ENCODE peak calls at places on chromosomes 4 and X, in six cellular contexts. One of them, this sample, is unnamed.
A peak's percentile ranks its signal among the peaks of the same experiment; 100 is the strongest.

GRCh38 chr4:2882341-2882740 is 38.7 kb downstream of the ADD1 start:
- DNase-seq in esophagus muscularis mucosa: no peak
- DNase-seq in neural progenitor cell: no peak
- DNase-seq in heart right ventricle: no peak
- DNase-seq in epithelial cell of prostate: no peak
- DNase-seq in heart left ventricle: no peak
- DNase-seq in this sample: no peak

GRCh38 chr4:71189471-71189870 is 149.3 kb upstream of the SLC4A4 start:
- DNase-seq in esophagus muscularis mucosa: no peak
- DNase-seq in neural progenitor cell: no peak
- DNase-seq in heart right ventricle: no peak
- DNase-seq in epithelial cell of prostate: no peak
- DNase-seq in heart left ventricle: no peak
- DNase-seq in this sample: no peak

GRCh38 chr4:24973471-24974251 is 57.1 kb downstream of the LGI2 start:
- DNase-seq in esophagus muscularis mucosa: no peak
- DNase-seq in neural progenitor cell: no peak
- DNase-seq in heart right ventricle: no peak
- DNase-seq in epithelial cell of prostate: peak; percentile 33
- DNase-seq in heart left ventricle: peak; percentile 83
- DNase-seq in this sample: no peak

GRCh38 chr4:152513078-152513477 is 22.8 kb downstream of the FBXW7 start:
- DNase-seq in esophagus muscularis mucosa: no peak
- DNase-seq in neural progenitor cell: no peak
- DNase-seq in heart right ventricle: no peak
- DNase-seq in epithelial cell of prostate: no peak
- DNase-seq in heart left ventricle: no peak
- DNase-seq in this sample: no peak

GRCh38 chr4:152106113-152106763 is 345.4 kb upstream of the GATB start:
- DNase-seq in esophagus muscularis mucosa: peak; percentile 92
- DNase-seq in neural progenitor cell: no peak
- DNase-seq in heart right ventricle: peak; percentile 76
- DNase-seq in epithelial cell of prostate: peak; percentile 72
- DNase-seq in heart left ventricle: no peak
- DNase-seq in this sample: no peak

GRCh38 chr4:26077840-26078239 is 163.8 kb downstream of the SMIM20 start:
- DNase-seq in esophagus muscularis mucosa: no peak
- DNase-seq in neural progenitor cell: no peak
- DNase-seq in heart right ventricle: no peak
- DNase-seq in epithelial cell of prostate: no peak
- DNase-seq in heart left ventricle: no peak
- DNase-seq in this sample: no peak

GRCh38 chrX:125436855-125437254 is 117.2 kb downstream of the TEX13C start:
- DNase-seq in esophagus muscularis mucosa: no peak
- DNase-seq in neural progenitor cell: peak; percentile 47
- DNase-seq in heart right ventricle: no peak
- DNase-seq in epithelial cell of prostate: no peak
- DNase-seq in heart left ventricle: no peak
- DNase-seq in this sample: no peak

GRCh38 chrX:53093177-53093655 is 726 bp upstream of the KANTR start:
- DNase-seq in esophagus muscularis mucosa: peak; percentile 93
- DNase-seq in neural progenitor cell: peak; percentile 88
- DNase-seq in heart right ventricle: peak; percentile 80
- DNase-seq in epithelial cell of prostate: no peak
- DNase-seq in heart left ventricle: peak; percentile 89
- DNase-seq in this sample: peak; percentile 36

GRCh38 chr4:163930086-163930485 is 435.6 kb downstream of the TMA16 start:
- DNase-seq in esophagus muscularis mucosa: no peak
- DNase-seq in neural progenitor cell: peak; percentile 11
- DNase-seq in heart right ventricle: no peak
- DNase-seq in epithelial cell of prostate: no peak
- DNase-seq in heart left ventricle: no peak
- DNase-seq in this sample: no peak

GRCh38 chrX:8738588-8739189 is 6.8 kb upstream of the ANOS1 start:
- DNase-seq in esophagus muscularis mucosa: no peak
- DNase-seq in neural progenitor cell: peak; percentile 63
- DNase-seq in heart right ventricle: no peak
- DNase-seq in epithelial cell of prostate: no peak
- DNase-seq in heart left ventricle: no peak
- DNase-seq in this sample: no peak

GRCh38 chr4:70583952-70584834 is 7.9 kb upstream of the AMBN start:
- DNase-seq in esophagus muscularis mucosa: no peak
- DNase-seq in neural progenitor cell: no peak
- DNase-seq in heart right ventricle: no peak
- DNase-seq in epithelial cell of prostate: peak; percentile 87
- DNase-seq in heart left ventricle: no peak
- DNase-seq in this sample: no peak

GRCh38 chr4:41141910-41142309 is 72.4 kb downstream of the APBB2 start:
- DNase-seq in esophagus muscularis mucosa: no peak
- DNase-seq in neural progenitor cell: no peak
- DNase-seq in heart right ventricle: no peak
- DNase-seq in epithelial cell of prostate: no peak
- DNase-seq in heart left ventricle: no peak
- DNase-seq in this sample: no peak

GRCh38 chrX:17778984-17779383 is 41.7 kb downstream of the SCML1 start:
- DNase-seq in esophagus muscularis mucosa: no peak
- DNase-seq in neural progenitor cell: no peak
- DNase-seq in heart right ventricle: no peak
- DNase-seq in epithelial cell of prostate: no peak
- DNase-seq in heart left ventricle: no peak
- DNase-seq in this sample: no peak

GRCh38 chr4:21018817-21019216 is 318.6 kb downstream of the PACRGL start:
- DNase-seq in esophagus muscularis mucosa: no peak
- DNase-seq in neural progenitor cell: no peak
- DNase-seq in heart right ventricle: no peak
- DNase-seq in epithelial cell of prostate: no peak
- DNase-seq in heart left ventricle: no peak
- DNase-seq in this sample: no peak

GRCh38 chrX:771536-771935 is 140.9 kb downstream of the SHOX start:
- DNase-seq in esophagus muscularis mucosa: no peak
- DNase-seq in neural progenitor cell: no peak
- DNase-seq in heart right ventricle: no peak
- DNase-seq in epithelial cell of prostate: no peak
- DNase-seq in heart left ventricle: no peak
- DNase-seq in this sample: no peak

GRCh38 chr4:7135389-7135746 is 57.0 kb upstream of the SORCS2 start:
- DNase-seq in esophagus muscularis mucosa: no peak
- DNase-seq in neural progenitor cell: no peak
- DNase-seq in heart right ventricle: peak; percentile 39
- DNase-seq in epithelial cell of prostate: no peak
- DNase-seq in heart left ventricle: no peak
- DNase-seq in this sample: no peak

GRCh38 chrX:71458866-71459265 is 74.0 kb upstream of the OGT start:
- DNase-seq in esophagus muscularis mucosa: no peak
- DNase-seq in neural progenitor cell: no peak
- DNase-seq in heart right ventricle: no peak
- DNase-seq in epithelial cell of prostate: no peak
- DNase-seq in heart left ventricle: no peak
- DNase-seq in this sample: no peak

GRCh38 chrX:122094611-122095010 is 1047.2 kb downstream of the GLUD2 start:
- DNase-seq in esophagus muscularis mucosa: no peak
- DNase-seq in neural progenitor cell: no peak
- DNase-seq in heart right ventricle: no peak
- DNase-seq in epithelial cell of prostate: peak; percentile 73
- DNase-seq in heart left ventricle: no peak
- DNase-seq in this sample: no peak

GRCh38 chr4:14827111-14827510 is 175.2 kb upstream of the CPEB2 start:
- DNase-seq in esophagus muscularis mucosa: no peak
- DNase-seq in neural progenitor cell: no peak
- DNase-seq in heart right ventricle: no peak
- DNase-seq in epithelial cell of prostate: no peak
- DNase-seq in heart left ventricle: no peak
- DNase-seq in this sample: no peak

GRCh38 chrX:6778547-6779231 is 243.8 kb upstream of the VCX3A start:
- DNase-seq in esophagus muscularis mucosa: no peak
- DNase-seq in neural progenitor cell: peak; percentile 1
- DNase-seq in heart right ventricle: no peak
- DNase-seq in epithelial cell of prostate: no peak
- DNase-seq in heart left ventricle: no peak
- DNase-seq in this sample: peak; percentile 2

GRCh38 chr4:141347738-141348524 is 127.2 kb downstream of the ZNF330 start:
- DNase-seq in esophagus muscularis mucosa: no peak
- DNase-seq in neural progenitor cell: no peak
- DNase-seq in heart right ventricle: no peak
- DNase-seq in epithelial cell of prostate: no peak
- DNase-seq in heart left ventricle: no peak
- DNase-seq in this sample: no peak

GRCh38 chrX:2351999-2352995 is 148.5 kb downstream of the DHRSX start:
- DNase-seq in esophagus muscularis mucosa: no peak
- DNase-seq in neural progenitor cell: no peak
- DNase-seq in heart right ventricle: no peak
- DNase-seq in epithelial cell of prostate: no peak
- DNase-seq in heart left ventricle: no peak
- DNase-seq in this sample: no peak

GRCh38 chr4:40832175-40832574 is 82.4 kb downstream of the NSUN7 start:
- DNase-seq in esophagus muscularis mucosa: no peak
- DNase-seq in neural progenitor cell: no peak
- DNase-seq in heart right ventricle: no peak
- DNase-seq in epithelial cell of prostate: no peak
- DNase-seq in heart left ventricle: no peak
- DNase-seq in this sample: no peak

GRCh38 chr4:174282836-174283506 is 496 bp downstream of the FBXO8 start:
- DNase-seq in esophagus muscularis mucosa: peak; percentile 94
- DNase-seq in neural progenitor cell: peak; percentile 90
- DNase-seq in heart right ventricle: peak; percentile 88
- DNase-seq in epithelial cell of prostate: peak; percentile 91
- DNase-seq in heart left ventricle: peak; percentile 74
- DNase-seq in this sample: peak; percentile 82

GRCh38 chrX:139739138-139739537 is 31.2 kb upstream of the MCF2 start:
- DNase-seq in esophagus muscularis mucosa: no peak
- DNase-seq in neural progenitor cell: no peak
- DNase-seq in heart right ventricle: no peak
- DNase-seq in epithelial cell of prostate: peak; percentile 24
- DNase-seq in heart left ventricle: no peak
- DNase-seq in this sample: no peak

GRCh38 chrX:31871989-31872388 is 800.1 kb upstream of the FTHL17 start:
- DNase-seq in esophagus muscularis mucosa: no peak
- DNase-seq in neural progenitor cell: peak; percentile 32
- DNase-seq in heart right ventricle: peak; percentile 4
- DNase-seq in epithelial cell of prostate: no peak
- DNase-seq in heart left ventricle: no peak
- DNase-seq in this sample: no peak

GRCh38 chrX:154458116-154458953 is at the start of gene PLXNA3:
- DNase-seq in esophagus muscularis mucosa: no peak
- DNase-seq in neural progenitor cell: peak; percentile 74
- DNase-seq in heart right ventricle: peak; percentile 14
- DNase-seq in epithelial cell of prostate: no peak
- DNase-seq in heart left ventricle: peak; percentile 77
- DNase-seq in this sample: no peak

GRCh38 chrX:70454441-70455365 is 10.1 kb downstream of the DLG3 start:
- DNase-seq in esophagus muscularis mucosa: no peak
- DNase-seq in neural progenitor cell: peak; percentile 94
- DNase-seq in heart right ventricle: peak; percentile 52
- DNase-seq in epithelial cell of prostate: no peak
- DNase-seq in heart left ventricle: peak; percentile 78
- DNase-seq in this sample: peak; percentile 82

GRCh38 chr4:103478729-103479128 is 241.1 kb downstream of the TACR3 start:
- DNase-seq in esophagus muscularis mucosa: no peak
- DNase-seq in neural progenitor cell: no peak
- DNase-seq in heart right ventricle: no peak
- DNase-seq in epithelial cell of prostate: no peak
- DNase-seq in heart left ventricle: no peak
- DNase-seq in this sample: no peak

GRCh38 chrX:41526268-41526667 is 79.1 kb downstream of the NYX start:
- DNase-seq in esophagus muscularis mucosa: no peak
- DNase-seq in neural progenitor cell: no peak
- DNase-seq in heart right ventricle: no peak
- DNase-seq in epithelial cell of prostate: no peak
- DNase-seq in heart left ventricle: no peak
- DNase-seq in this sample: no peak

GRCh38 chr4:40458683-40459082 is 123.5 kb downstream of the CHRNA9 start:
- DNase-seq in esophagus muscularis mucosa: no peak
- DNase-seq in neural progenitor cell: no peak
- DNase-seq in heart right ventricle: no peak
- DNase-seq in epithelial cell of prostate: no peak
- DNase-seq in heart left ventricle: no peak
- DNase-seq in this sample: no peak

GRCh38 chrX:39759526-39760224 is 338.1 kb downstream of the BCOR start:
- DNase-seq in esophagus muscularis mucosa: no peak
- DNase-seq in neural progenitor cell: peak; percentile 53
- DNase-seq in heart right ventricle: no peak
- DNase-seq in epithelial cell of prostate: no peak
- DNase-seq in heart left ventricle: peak; percentile 62
- DNase-seq in this sample: no peak

GRCh38 chr4:72974694-72975487 is 94.6 kb downstream of the COX18 start:
- DNase-seq in esophagus muscularis mucosa: no peak
- DNase-seq in neural progenitor cell: no peak
- DNase-seq in heart right ventricle: no peak
- DNase-seq in epithelial cell of prostate: no peak
- DNase-seq in heart left ventricle: no peak
- DNase-seq in this sample: no peak

GRCh38 chr4:135269125-135269772 is 1067.7 kb upstream of the PABPC4L start:
- DNase-seq in esophagus muscularis mucosa: no peak
- DNase-seq in neural progenitor cell: no peak
- DNase-seq in heart right ventricle: no peak
- DNase-seq in epithelial cell of prostate: no peak
- DNase-seq in heart left ventricle: no peak
- DNase-seq in this sample: no peak
- H3K27ac ChIP-seq in esophagus muscularis mucosa: no peak overlapping the region
- H3K27ac ChIP-seq in neural progenitor cell: no peak overlapping the region
- H3K27ac ChIP-seq in heart right ventricle: no peak overlapping the region
- H3K27ac ChIP-seq in epithelial cell of prostate: no peak overlapping the region
- H3K27ac ChIP-seq in heart left ventricle: no peak overlapping the region
- H3K27ac ChIP-seq in this sample: no peak overlapping the region

GRCh38 chr4:184898793-184899192 is 73.0 kb upstream of the ACSL1 start:
- DNase-seq in esophagus muscularis mucosa: no peak
- DNase-seq in neural progenitor cell: no peak
- DNase-seq in heart right ventricle: no peak
- DNase-seq in epithelial cell of prostate: no peak
- DNase-seq in heart left ventricle: no peak
- DNase-seq in this sample: no peak
- H3K27ac ChIP-seq in esophagus muscularis mucosa: no peak overlapping the region
- H3K27ac ChIP-seq in neural progenitor cell: no peak overlapping the region
- H3K27ac ChIP-seq in heart right ventricle: no peak overlapping the region
- H3K27ac ChIP-seq in epithelial cell of prostate: peak overlapping the region; percentile 19
- H3K27ac ChIP-seq in heart left ventricle: no peak overlapping the region
- H3K27ac ChIP-seq in this sample: no peak overlapping the region

DNA sequence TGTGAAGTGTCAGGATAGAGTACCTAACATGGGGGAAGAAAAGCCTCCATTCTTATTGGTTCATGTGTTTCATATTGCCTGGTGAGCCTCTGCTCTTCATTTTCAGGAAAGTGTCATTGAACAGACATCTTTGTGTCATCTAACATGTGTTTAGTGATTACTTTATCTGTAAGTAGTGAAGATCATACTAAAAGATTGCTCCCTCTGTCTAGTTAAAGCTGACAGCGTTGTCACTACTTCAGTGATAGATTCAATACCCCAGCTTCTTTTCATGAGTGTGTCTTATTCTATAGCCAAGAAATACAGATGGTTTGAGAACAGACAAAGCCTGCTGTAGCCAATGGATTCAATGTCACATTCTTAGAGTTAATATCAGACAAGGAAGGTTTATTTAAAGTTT is 85.1 kb downstream of the NKX6-1 start:
- DNase-seq in esophagus muscularis mucosa: no peak
- DNase-seq in neural progenitor cell: no peak
- DNase-seq in heart right ventricle: no peak
- DNase-seq in epithelial cell of prostate: no peak
- DNase-seq in heart left ventricle: no peak
- DNase-seq in this sample: no peak
- H3K27ac ChIP-seq in esophagus muscularis mucosa: no peak overlapping the region
- H3K27ac ChIP-seq in neural progenitor cell: no peak overlapping the region
- H3K27ac ChIP-seq in heart right ventricle: no peak overlapping the region
- H3K27ac ChIP-seq in epithelial cell of prostate: no peak overlapping the region
- H3K27ac ChIP-seq in heart left ventricle: no peak overlapping the region
- H3K27ac ChIP-seq in this sample: no peak overlapping the region

GRCh38 chrX:74160816-74161215 is 143.2 kb upstream of the ZCCHC13 start:
- DNase-seq in esophagus muscularis mucosa: no peak
- DNase-seq in neural progenitor cell: no peak
- DNase-seq in heart right ventricle: no peak
- DNase-seq in epithelial cell of prostate: no peak
- DNase-seq in heart left ventricle: no peak
- DNase-seq in this sample: no peak
- H3K27ac ChIP-seq in esophagus muscularis mucosa: no peak overlapping the region
- H3K27ac ChIP-seq in neural progenitor cell: no peak overlapping the region
- H3K27ac ChIP-seq in heart right ventricle: no peak overlapping the region
- H3K27ac ChIP-seq in epithelial cell of prostate: no peak overlapping the region
- H3K27ac ChIP-seq in heart left ventricle: no peak overlapping the region
- H3K27ac ChIP-seq in this sample: no peak overlapping the region

This sample was measured in substantia nigra.